ENCODE peak calls at places on chromosomes 13 and 19, in five cellular contexts. D is sigmoid colon, X is breast epithelium, N is stomach, J is spleen. P is an unnamed sample. For H3K4me1, the result is how much of the 10 kb centered on the place peaks cover.

GRCh38 chr13:94415484-94415883 is 64.0 kb downstream of the DCT start:
- DNase-seq in D (no peak), X (no peak), N (no peak), J (no peak), P (no peak)

GRCh38 chr13:93714171-93714570 is 487.6 kb downstream of the GPC6 start:
- DNase-seq in D (no peak), X (no peak), N (no peak), J (no peak), P (no peak)

GRCh38 chr13:107842562-107843180 is 372.7 kb downstream of the LIG4 start:
- DNase-seq in D (no peak), X (no peak), N (no peak), J (no peak), P (no peak)

GRCh38 chr19:10353793-10354391 is 14.5 kb upstream of the ICAM3 start:
- DNase-seq in D (no peak), X (no peak), N (no peak), J (no peak), P (no peak)

GRCh38 chr13:90168953-90169352 is 1178.5 kb upstream of the MIR17HG start:
- DNase-seq in D (no peak), X (no peak), N (no peak), J (no peak), P (no peak)

GRCh38 chr19:17479325-17479791 is 9.0 kb downstream of the SLC27A1 start:
- DNase-seq in D (no peak), X (no peak), N (no peak), J (no peak), P (no peak)

GRCh38 chr13:87669379-87669978 is 1.7 kb upstream of the SLITRK5 start:
- DNase-seq in D (no peak), X (no peak), N (no peak), J (no peak), P (no peak)

GRCh38 chr19:19335408-19336158 is 15.0 kb downstream of the MAU2 start:
- DNase-seq in D (no peak), X (no peak), N (no peak), J (no peak), P (peak)

GRCh38 chr13:46296920-46297319 is 85.2 kb downstream of the LRRC63 start:
- DNase-seq in D (no peak), X (no peak), N (no peak), J (no peak), P (no peak)

GRCh38 chr13:51838235-51838846 is 6.6 kb downstream of the TMEM272 start:
- DNase-seq in D (no peak), X (no peak), N (no peak), J (no peak), P (no peak)

GRCh38 chr19:3518231-3518630 is 12.1 kb downstream of the FZR1 start:
- DNase-seq in D (no peak), X (no peak), N (no peak), J (no peak), P (no peak)

GRCh38 chr13:74251778-74252519 is 117.7 kb upstream of the KLF12 start:
- DNase-seq in D (no peak), X (no peak), N (no peak), J (no peak), P (no peak)

GRCh38 chr19:11295665-11296245 is at the start of gene TSPAN16:
- DNase-seq in D (no peak), X (no peak), N (no peak), J (no peak), P (no peak)

GRCh38 chr13:23159205-23159586 is 21.6 kb upstream of the SGCG start:
- DNase-seq in D (no peak), X (no peak), N (no peak), J (no peak), P (no peak)

GRCh38 chr13:111957913-111958450 is 109.0 kb upstream of the SOX1 start:
- DNase-seq in D (no peak), X (no peak), N (peak), J (peak), P (no peak)

GRCh38 chr13:110641055-110642015 is 26.0 kb downstream of the NAXD start:
- DNase-seq in D (peak), X (no peak), N (peak), J (peak), P (no peak)

GRCh38 chr19:28482221-28482620 is 730.7 kb downstream of the UQCRFS1 start:
- DNase-seq in D (no peak), X (no peak), N (no peak), J (peak), P (no peak)

GRCh38 chr19:1273263-1274041 is 1.9 kb upstream of the FAM174C start:
- DNase-seq in D (no peak), X (no peak), N (no peak), J (peak), P (no peak)
- H3K4me1 ChIP-seq in D (half or more), X (half or more), N (half or more), J (half or more), P (half or more)

GRCh38 chr19:46729696-46730095 is 12.8 kb upstream of the PRKD2 start:
- DNase-seq in D (no peak), X (no peak), N (no peak), J (no peak), P (no peak)

GRCh38 chr19:46728208-46728607 is 11.3 kb upstream of the PRKD2 start:
- DNase-seq in D (peak), X (no peak), N (no peak), J (peak), P (no peak)

GRCh38 chr19:46730187-46730586 is 13.3 kb upstream of the PRKD2 start:
- DNase-seq in D (no peak), X (no peak), N (no peak), J (peak), P (no peak)

GRCh38 chr19:46727757-46728156 is 10.8 kb upstream of the PRKD2 start:
- DNase-seq in D (peak), X (no peak), N (no peak), J (peak), P (no peak)

DNA sequence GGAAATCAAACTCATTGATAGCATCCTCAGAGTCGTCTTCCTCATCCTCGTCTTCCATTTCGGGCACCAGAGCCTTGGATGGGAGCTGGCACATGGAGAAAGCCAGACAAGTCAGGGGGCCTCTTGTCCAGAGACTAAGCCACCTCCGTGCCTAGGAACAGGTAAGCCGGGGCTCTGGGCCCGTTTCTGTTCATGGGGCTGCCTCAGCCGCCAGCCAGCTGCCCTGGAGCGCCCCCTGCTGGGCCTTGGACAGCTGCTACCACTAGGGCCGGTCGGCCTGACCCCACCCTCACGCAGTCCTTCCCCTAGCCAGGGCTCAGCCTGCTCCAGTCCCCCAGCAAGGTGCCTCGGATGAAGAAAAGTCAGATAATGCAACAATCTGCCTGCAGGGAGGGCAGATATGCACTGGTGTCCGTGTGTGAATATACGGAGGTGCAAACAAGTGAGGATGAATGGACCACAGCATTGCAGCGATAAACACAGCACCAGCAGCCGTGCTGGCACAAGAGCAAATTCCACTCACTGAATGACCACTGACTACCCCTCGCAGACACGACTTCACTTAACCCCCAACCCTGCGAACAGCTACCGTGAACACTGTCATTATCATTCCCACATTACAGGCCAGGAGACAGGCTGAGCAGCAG is 11.9 kb upstream of the PRKD2 start:
- DNase-seq in D (peak), X (no peak), N (peak), J (peak), P (peak)
- TF ChIP-seq POLR2AphosphoS5 in D (no peak), X (no peak), N (no peak), J (no peak), P (no peak)

DNA sequence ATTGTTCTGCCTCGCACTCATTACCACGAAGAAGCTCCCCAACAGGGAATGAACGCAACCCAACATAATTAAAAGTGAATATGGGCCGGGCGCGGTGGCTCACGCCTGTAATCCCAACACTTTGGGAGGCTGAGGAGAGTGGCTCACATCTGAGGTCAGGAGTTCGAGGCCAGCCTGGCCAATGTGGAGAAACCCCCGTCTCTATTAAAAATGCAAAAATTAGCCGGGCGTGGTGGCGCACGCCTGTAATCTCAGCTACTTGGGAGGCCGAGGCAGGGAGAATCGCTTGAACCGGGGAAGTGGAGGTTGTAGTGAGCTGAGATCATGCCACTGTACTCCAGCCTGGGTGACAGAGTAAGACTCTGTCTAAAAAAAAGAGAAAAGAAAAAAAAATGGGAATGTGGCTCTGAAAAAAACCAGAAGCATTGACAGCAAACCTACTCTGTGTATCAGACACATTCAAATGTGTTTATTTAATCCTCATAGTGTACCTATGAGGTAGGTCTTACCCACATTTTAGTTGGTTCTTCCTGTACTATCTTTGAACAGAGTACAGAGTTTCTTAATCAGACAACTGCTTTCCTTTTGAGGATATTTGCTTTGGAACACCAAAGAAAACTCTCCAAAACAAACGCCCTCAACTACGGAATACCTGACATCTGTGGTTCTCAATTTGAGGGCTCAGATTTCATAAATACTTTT is 70.0 kb downstream of the NUFIP1 start:
- DNase-seq in D (no peak), X (no peak), N (no peak), J (no peak), P (no peak)
- H3K4me3 ChIP-seq in D (peak), X (peak), N (peak), J (peak), P (no peak)

DNA sequence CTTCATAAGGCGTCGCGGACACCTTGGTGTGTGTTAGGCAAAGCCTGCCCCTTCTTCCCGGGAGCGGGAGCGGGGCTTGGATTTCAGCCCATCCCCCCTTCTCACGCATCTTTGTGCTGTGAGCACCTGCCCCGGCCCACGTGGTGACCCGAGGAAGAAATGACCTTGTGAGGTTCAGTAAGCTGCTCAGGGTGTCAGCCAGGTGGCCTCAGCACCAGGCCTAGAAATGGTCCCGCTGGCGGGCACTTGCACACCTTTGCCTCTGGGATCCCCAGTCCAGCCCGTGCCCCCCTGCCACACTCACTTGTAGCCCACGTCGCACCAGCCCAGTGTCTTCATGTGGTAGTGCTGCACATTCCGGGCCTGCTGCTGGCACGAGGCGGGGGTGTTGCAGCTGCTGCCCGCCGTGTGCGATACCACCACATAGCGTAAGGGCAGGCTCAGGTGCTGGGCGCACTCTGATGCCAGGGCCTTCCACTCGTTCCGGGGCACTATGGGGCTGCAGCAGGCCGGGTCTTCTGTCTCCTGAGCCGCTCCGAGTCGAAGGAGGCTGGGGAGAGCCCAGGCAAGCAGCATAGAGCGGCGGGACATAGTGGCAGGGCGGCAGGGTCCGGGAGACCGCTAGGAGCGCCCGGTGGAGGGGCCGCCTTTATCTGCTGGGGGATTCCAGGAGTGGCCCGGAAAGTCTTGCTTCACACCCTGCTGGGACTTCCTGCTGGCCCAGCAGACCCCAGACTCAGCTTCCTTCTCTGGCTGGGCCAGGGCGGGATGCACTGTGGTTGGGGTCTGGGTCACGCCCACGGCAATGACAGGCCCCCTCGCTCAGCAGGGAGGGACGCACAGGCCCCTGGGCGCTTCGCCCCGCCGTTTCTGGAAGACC is at the start of gene PGLYRP1:
- DNase-seq in D (peak), X (no peak), N (no peak), J (peak), P (no peak)
- H3K4me1 ChIP-seq in D (under half), X (under half), N (under half), J (under half), P (under half)

GRCh38 chr19:1847684-1848398 is 442 bp downstream of the REXO1 start:
- DNase-seq in D (no peak), X (no peak), N (no peak), J (peak), P (no peak)

GRCh38 chr19:1844536-1845515 is 3.5 kb downstream of the REXO1 start:
- DNase-seq in D (no peak), X (no peak), N (no peak), J (peak), P (no peak)

GRCh38 chr19:1847348-1847683 is 967 bp downstream of the REXO1 start:
- DNase-seq in D (no peak), X (no peak), N (no peak), J (no peak), P (no peak)

GRCh38 chr19:1845642-1846041 is 2.6 kb downstream of the REXO1 start:
- DNase-seq in D (no peak), X (no peak), N (no peak), J (peak), P (no peak)

DNA sequence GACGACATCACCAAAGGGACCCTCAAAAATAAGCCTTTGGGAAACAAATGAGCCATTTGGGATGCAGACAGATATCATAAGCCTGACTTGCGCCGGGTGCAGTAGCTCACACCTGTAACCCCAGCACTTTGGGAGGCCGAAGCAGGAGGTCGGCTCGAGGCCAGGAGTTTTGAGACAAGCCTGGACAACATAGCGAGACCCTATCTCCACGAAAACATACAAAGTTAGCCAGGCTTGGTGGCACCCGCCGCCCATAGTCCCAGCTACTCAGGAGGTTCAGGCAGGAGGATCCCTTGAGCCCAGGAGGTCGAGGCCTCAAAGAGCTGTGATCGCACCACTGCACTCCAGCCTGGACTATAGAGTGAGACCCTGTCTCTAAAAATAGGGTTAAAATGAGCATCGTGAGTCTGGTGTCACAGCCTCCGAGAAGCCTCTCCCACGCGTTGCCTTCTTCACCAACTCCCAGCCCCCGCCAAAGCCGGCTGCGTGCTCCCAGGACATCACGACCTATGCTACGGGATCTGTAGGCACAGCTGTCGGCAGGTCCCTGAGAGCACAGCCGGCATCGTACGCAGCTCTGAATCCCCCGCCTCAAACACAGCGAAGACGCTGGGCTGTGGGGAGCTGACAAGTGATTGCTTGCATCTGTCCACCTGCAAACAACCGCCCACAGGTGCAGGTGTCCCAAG is 1.6 kb downstream of the REXO1 start:
- DNase-seq in D (no peak), X (no peak), N (no peak), J (peak), P (no peak)
- TF ChIP-seq POLR2AphosphoS5 in D (no peak), X (no peak), N (no peak), J (peak), P (no peak)

GRCh38 chr19:40057166-40057565 is 1.1 kb upstream of the ZNF780B start:
- DNase-seq in D (no peak), X (no peak), N (no peak), J (no peak), P (no peak)
- H3K4me3 ChIP-seq in D (no peak), X (no peak), N (no peak), J (no peak), P (no peak)

DNA sequence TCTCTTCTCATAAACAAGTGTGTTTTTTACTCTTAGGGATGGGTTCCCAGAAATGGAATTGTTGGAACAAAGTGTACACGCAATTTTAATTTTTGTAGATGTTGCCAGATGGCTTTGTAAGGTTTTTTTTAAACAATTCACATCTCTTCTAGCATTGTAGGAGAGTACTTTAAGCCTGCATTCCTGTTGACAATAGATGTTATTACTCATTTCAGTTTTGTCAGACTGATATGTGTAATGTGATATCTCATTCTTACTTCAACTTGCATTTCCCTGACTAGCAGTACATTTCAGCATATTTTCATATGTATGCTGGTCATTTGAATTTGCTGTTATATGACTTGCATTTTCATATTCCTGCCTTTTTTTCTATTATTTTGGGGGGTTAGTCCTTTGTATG is 186.6 kb upstream of the SLITRK6 start:
- DNase-seq in D (no peak), X (no peak), N (no peak), J (no peak), P (no peak)
- H3K4me1 ChIP-seq in D (under half), X (under half), N (under half), J (under half), P (under half)